ENCODE peak calls at places on chromosomes 12 and 14, in seven cellular contexts. E is CD4-positive, CD25-positive, alpha-beta regulatory T cell; H is ovary; D is SK-N-SH; W is RWPE2; C is right atrium auricular region; V is kidney epithelial cell. L is an unnamed sample. For H3K36me3 and H3K27me3, the result is how much of the 10 kb centered on the place peaks cover.

GRCh38 chr12:122894173-122895121 is 1.5 kb downstream of the VPS37B start:
- DNase-seq in E (no peak), W (no peak), H (no peak), V (no peak), D (no peak), C (no peak), L (no peak)

GRCh38 chr12:77152623-77153193 is 87.3 kb upstream of the E2F7 start:
- DNase-seq in W (no peak), E (no peak), D (no peak), V (no peak), H (peak), C (no peak), L (peak)

GRCh38 chr12:99392091-99392850 is 255.3 kb upstream of the GARIN6 start:
- DNase-seq in W (no peak), C (no peak), E (no peak), H (no peak), V (no peak), D (no peak), L (no peak)

GRCh38 chr14:78157855-78158436 is 12.2 kb upstream of the NRXN3 start:
- DNase-seq in D (no peak), W (no peak), H (no peak), E (no peak), C (no peak), V (peak), L (peak)

GRCh38 chr12:82730832-82731497 is 44.3 kb downstream of the TMTC2 start:
- DNase-seq in C (no peak), E (no peak), D (peak), W (no peak), V (no peak), H (no peak), L (no peak)

GRCh38 chr14:85601246-85601645 is 71.3 kb downstream of the FLRT2 start:
- DNase-seq in E (no peak), D (no peak), H (no peak), V (no peak), C (no peak), W (no peak), L (no peak)

GRCh38 chr12:51915003-51915625 is 7.8 kb downstream of the ACVRL1 start:
- DNase-seq in D (peak), W (no peak), V (no peak), E (no peak), H (no peak), C (no peak), L (peak)

GRCh38 chr12:16121953-16122352 is 155.5 kb downstream of the SLC15A5 start:
- DNase-seq in D (no peak), W (no peak), C (no peak), E (no peak), H (no peak), V (no peak), L (peak)

GRCh38 chr14:38877744-38878388 is 225.2 kb downstream of the SEC23A start:
- DNase-seq in H (no peak), D (no peak), W (no peak), C (no peak), V (no peak), E (no peak), L (no peak)

GRCh38 chr14:103072595-103073366 is 11.2 kb upstream of the LBHD2 start:
- DNase-seq in C (no peak), D (no peak), H (no peak), W (no peak), V (peak), E (no peak), L (peak)

GRCh38 chr14:92789457-92790089 is 4.5 kb upstream of the GOLGA5 start:
- DNase-seq in C (no peak), D (no peak), W (no peak), V (no peak), H (no peak), E (no peak), L (no peak)

GRCh38 chr14:31263485-31264133 is 56.0 kb upstream of the HECTD1 start:
- DNase-seq in C (peak), D (no peak), W (peak), E (no peak), H (peak), V (peak), L (no peak)

GRCh38 chr12:14999421-15000047 is 26.7 kb downstream of the PDE6H start:
- DNase-seq in V (no peak), D (no peak), E (no peak), H (no peak), C (no peak), W (no peak), L (no peak)

GRCh38 chr12:2301531-2302461 is 249.0 kb downstream of the CACNA1C start:
- DNase-seq in E (no peak), D (no peak), H (peak), C (no peak), V (no peak), W (no peak), L (no peak)

GRCh38 chr12:98533723-98534251 is 18.4 kb downstream of the TMPO start:
- DNase-seq in H (no peak), W (no peak), V (no peak), E (no peak), D (no peak), C (no peak), L (no peak)

GRCh38 chr14:103616635-103617300 is 12.2 kb upstream of the KLC1 start:
- DNase-seq in D (no peak), H (no peak), C (no peak), E (no peak), V (no peak), W (no peak), L (no peak)

GRCh38 chr12:131275824-131276223 is 322.1 kb downstream of the ADGRD1 start:
- DNase-seq in V (no peak), H (no peak), C (no peak), W (no peak), D (no peak), E (no peak), L (no peak)

GRCh38 chr14:105061428-105062047 is 3.7 kb downstream of the GPR132 start:
- DNase-seq in E (peak), D (no peak), V (no peak), C (no peak), H (no peak), W (no peak), L (no peak)

GRCh38 chr14:99177876-99178630 is 93.9 kb downstream of the BCL11B start:
- DNase-seq in W (peak), E (no peak), V (no peak), D (no peak), H (no peak), C (no peak), L (peak)

DNA sequence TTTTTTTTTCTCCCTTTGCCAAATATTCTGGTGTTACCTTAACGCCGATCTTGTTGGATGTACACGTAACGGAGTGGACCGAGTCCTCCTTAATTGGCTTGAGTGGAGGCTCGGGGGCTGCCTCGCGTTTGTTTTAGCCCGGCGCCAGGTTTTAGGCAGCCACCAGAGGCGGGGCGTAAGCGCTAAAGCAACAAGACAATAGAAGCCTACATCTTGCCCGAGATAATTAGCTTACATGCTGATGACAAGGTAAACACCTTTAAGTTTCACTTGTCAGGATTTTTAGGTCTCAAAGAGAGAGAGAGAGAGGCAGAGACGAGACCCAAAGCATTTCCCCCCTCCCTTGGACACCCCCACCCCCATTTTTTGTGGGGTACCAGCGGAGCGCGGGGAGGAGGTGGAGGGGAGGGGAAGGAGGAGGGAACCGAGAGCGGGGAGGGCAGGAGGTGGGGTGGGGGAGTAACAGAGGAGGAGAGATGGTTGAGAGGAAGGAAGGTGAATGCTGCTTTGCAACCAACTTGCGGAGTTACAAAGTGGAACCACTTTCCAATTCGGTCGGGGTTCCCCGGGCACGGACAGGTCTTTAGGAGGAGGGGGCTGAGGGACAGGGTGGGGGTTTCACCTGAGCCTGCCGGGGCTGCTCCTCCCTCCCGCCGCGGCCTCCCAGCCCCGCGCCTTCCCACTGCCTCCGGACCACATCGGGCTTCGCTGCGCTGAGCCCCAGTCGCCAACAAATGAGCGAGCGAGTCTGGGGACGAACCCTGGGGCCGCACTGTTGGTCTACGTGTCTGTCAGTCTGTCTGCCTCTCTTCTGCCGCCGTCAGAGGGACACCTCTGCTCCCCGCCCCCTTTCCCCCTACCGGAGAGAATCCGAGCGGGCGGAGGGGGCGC is at the start of gene NKX2-1:
- DNase-seq in V (no peak), D (peak), E (no peak), W (no peak), H (no peak), C (no peak), L (peak)
- H3K4me3 ChIP-seq in V (no peak), D (no peak), E (no peak), W (peak), H (no peak), C (peak), L (peak)

GRCh38 chr14:88592016-88592415 is 29.2 kb downstream of the ZC3H14 start:
- DNase-seq in V (no peak), H (no peak), C (no peak), D (no peak), E (no peak), W (no peak), L (no peak)
- H3K36me3 ChIP-seq in V (under half), H (under half), C (under half), D (half or more), E (half or more), W (half or more), L (under half)

GRCh38 chr14:57161583-57161982 is 107.1 kb downstream of the EXOC5 start:
- DNase-seq in E (no peak), V (no peak), D (no peak), C (no peak), H (no peak), W (no peak), L (no peak)
- H3K27me3 ChIP-seq in E (under half), V (under half), D (under half), C (under half), H (under half), W (under half), L (under half)

GRCh38 chr14:34649344-34649743 is 19.4 kb upstream of the SNX6 start:
- DNase-seq in C (no peak), D (no peak), E (no peak), W (no peak), H (no peak), V (no peak), L (no peak)
- H3K4me3 ChIP-seq in C (no peak), D (no peak), E (no peak), W (no peak), H (no peak), V (no peak), L (no peak)

GRCh38 chr12:32708926-32709325 is 29.8 kb downstream of the DNM1L start:
- DNase-seq in E (no peak), D (no peak), H (no peak), V (no peak), W (no peak), C (no peak), L (no peak)

GRCh38 chr12:32718926-32719325 is 36.8 kb downstream of the YARS2 start:
- DNase-seq in H (no peak), D (no peak), E (no peak), W (peak), V (no peak), C (no peak), L (no peak)

GRCh38 chr12:32714772-32715171 is 35.7 kb downstream of the DNM1L start:
- DNase-seq in H (no peak), E (no peak), D (no peak), V (no peak), W (no peak), C (no peak), L (no peak)
- H3K36me3 ChIP-seq in H (under half), E (under half), D (under half), V (under half), W (half or more), C (under half), L (under half)

GRCh38 chr14:74348241-74348734 is at the start of gene VRTN:
- DNase-seq in V (no peak), H (no peak), D (no peak), C (no peak), E (no peak), W (no peak), L (peak)

GRCh38 chr14:74348735-74349463 is 628 bp downstream of the VRTN start:
- DNase-seq in C (no peak), W (no peak), E (no peak), D (no peak), V (no peak), H (no peak), L (peak)

GRCh38 chr14:74349757-74350156 is 1.5 kb downstream of the VRTN start:
- DNase-seq in V (no peak), W (no peak), D (no peak), C (no peak), E (no peak), H (no peak), L (peak)

GRCh38 chr14:74350211-74350943 is 2.1 kb downstream of the VRTN start:
- DNase-seq in E (no peak), W (no peak), H (no peak), V (no peak), C (no peak), D (no peak), L (no peak)

GRCh38 chr14:74350944-74351323 is 2.7 kb downstream of the VRTN start:
- DNase-seq in W (no peak), E (no peak), D (no peak), V (no peak), C (no peak), H (no peak), L (no peak)
- H3K27me3 ChIP-seq in W (under half), E (under half), D (under half), V (under half), C (under half), H (under half), L (under half)